ENCODE peak calls at places on chromosome 16, in five cellular contexts. One of them, this sample, is unnamed.

GRCh38 chr16:26987631-26988030 is 79.1 kb upstream of the C16orf82 start:
- DNase-seq in heart left ventricle: no peak
- DNase-seq in IMR-90: peak
- DNase-seq in AG10803: peak
- DNase-seq in fibroblast of lung: peak
- DNase-seq in this sample: peak

GRCh38 chr16:58196898-58197313 is 1.0 kb downstream of the CSNK2A2 start:
- DNase-seq in fibroblast of lung: peak
- DNase-seq in IMR-90: peak
- DNase-seq in heart left ventricle: no peak
- DNase-seq in AG10803: peak
- DNase-seq in this sample: no peak

GRCh38 chr16:72536673-72537435 is 364.9 kb upstream of the PMFBP1 start:
- DNase-seq in AG10803: peak
- DNase-seq in IMR-90: peak
- DNase-seq in fibroblast of lung: peak
- DNase-seq in heart left ventricle: no peak
- DNase-seq in this sample: peak

GRCh38 chr16:79328327-79329162 is 272.0 kb downstream of the MAF start:
- DNase-seq in heart left ventricle: no peak
- DNase-seq in AG10803: no peak
- DNase-seq in IMR-90: no peak
- DNase-seq in fibroblast of lung: no peak
- DNase-seq in this sample: no peak

GRCh38 chr16:84751947-84752346 is 52.1 kb downstream of the USP10 start:
- DNase-seq in IMR-90: no peak
- DNase-seq in heart left ventricle: no peak
- DNase-seq in AG10803: peak
- DNase-seq in fibroblast of lung: peak
- DNase-seq in this sample: no peak

GRCh38 chr16:79839851-79840321 is 239.3 kb upstream of the MAF start:
- DNase-seq in AG10803: no peak
- DNase-seq in IMR-90: no peak
- DNase-seq in heart left ventricle: peak
- DNase-seq in fibroblast of lung: peak
- DNase-seq in this sample: no peak

GRCh38 chr16:30472328-30472942 is at the start of gene ITGAL:
- DNase-seq in heart left ventricle: peak
- DNase-seq in AG10803: no peak
- DNase-seq in fibroblast of lung: no peak
- DNase-seq in IMR-90: no peak
- DNase-seq in this sample: no peak

GRCh38 chr16:77402118-77402517 is 32.7 kb downstream of the ADAMTS18 start:
- DNase-seq in IMR-90: no peak
- DNase-seq in fibroblast of lung: no peak
- DNase-seq in heart left ventricle: no peak
- DNase-seq in AG10803: no peak
- DNase-seq in this sample: no peak

GRCh38 chr16:1152651-1153259 is at the start of gene CACNA1H:
- DNase-seq in AG10803: no peak
- DNase-seq in fibroblast of lung: no peak
- DNase-seq in IMR-90: no peak
- DNase-seq in heart left ventricle: no peak
- DNase-seq in this sample: no peak

GRCh38 chr16:15874745-15875314 is 13.6 kb downstream of the CEP20 start:
- DNase-seq in fibroblast of lung: peak
- DNase-seq in AG10803: peak
- DNase-seq in IMR-90: peak
- DNase-seq in heart left ventricle: peak
- DNase-seq in this sample: peak

GRCh38 chr16:67181346-67181745 is 2.4 kb downstream of the MATCAP1 start:
- DNase-seq in IMR-90: peak
- DNase-seq in fibroblast of lung: peak
- DNase-seq in heart left ventricle: no peak
- DNase-seq in AG10803: peak
- DNase-seq in this sample: peak

GRCh38 chr16:57998992-57999365 is 1.5 kb downstream of the ZNF319 start:
- DNase-seq in AG10803: no peak
- DNase-seq in heart left ventricle: no peak
- DNase-seq in IMR-90: no peak
- DNase-seq in fibroblast of lung: no peak
- DNase-seq in this sample: no peak

GRCh38 chr16:17331071-17331521 is 139.7 kb downstream of the XYLT1 start:
- DNase-seq in heart left ventricle: peak
- DNase-seq in IMR-90: no peak
- DNase-seq in AG10803: peak
- DNase-seq in fibroblast of lung: peak
- DNase-seq in this sample: no peak

GRCh38 chr16:1999866-2000514 is 9.6 kb downstream of the ZNF598 start:
- DNase-seq in heart left ventricle: no peak
- DNase-seq in IMR-90: no peak
- DNase-seq in AG10803: no peak
- DNase-seq in fibroblast of lung: no peak
- DNase-seq in this sample: no peak

DNA sequence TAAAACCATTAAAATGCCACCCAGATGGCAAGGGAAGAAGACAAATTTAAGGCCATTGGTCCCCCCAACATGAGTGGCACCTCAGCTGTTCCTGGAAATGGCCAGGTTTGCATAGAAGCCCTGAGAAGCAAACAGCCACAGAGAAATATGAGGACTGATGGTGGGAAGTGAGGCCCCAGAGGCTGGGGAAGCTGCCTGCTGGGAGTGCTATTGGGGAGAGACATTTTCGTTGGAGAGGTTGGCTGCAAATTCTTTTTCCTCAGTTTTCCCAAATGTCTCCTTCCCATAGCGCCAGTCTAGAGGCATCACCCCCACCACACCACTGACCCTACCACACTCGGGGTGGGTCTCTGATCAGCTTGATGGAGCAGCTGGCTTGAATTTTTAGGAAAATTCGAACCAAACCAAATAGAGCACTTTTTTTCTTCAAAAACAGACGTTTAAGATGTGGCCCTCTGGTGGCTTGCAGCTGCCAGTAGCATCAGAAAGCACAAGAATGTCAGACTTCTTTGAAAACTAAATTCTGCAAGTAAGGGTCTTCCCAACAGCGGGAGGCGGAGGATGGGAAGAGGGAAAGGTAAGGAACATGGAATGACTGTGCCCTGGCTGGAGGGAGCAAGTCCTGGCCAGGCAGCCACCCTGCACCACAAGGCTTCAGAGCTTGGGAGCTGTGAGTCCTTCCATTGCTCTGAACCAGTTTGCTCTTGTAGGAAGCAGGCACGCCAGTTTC is 13.2 kb upstream of the SLC12A3 start:
- DNase-seq in AG10803: peak
- DNase-seq in IMR-90: peak
- DNase-seq in fibroblast of lung: peak
- DNase-seq in heart left ventricle: no peak
- DNase-seq in this sample: no peak
- TF ChIP-seq CTCF in AG10803: peak
- TF ChIP-seq CTCF in IMR-90: peak
- TF ChIP-seq CTCF in fibroblast of lung: peak
- TF ChIP-seq CTCF in heart left ventricle: no peak
- TF ChIP-seq CTCF in this sample: peak

GRCh38 chr16:11916524-11917285 is 949 bp upstream of the GSPT1 start:
- DNase-seq in heart left ventricle: no peak
- DNase-seq in fibroblast of lung: peak
- DNase-seq in AG10803: peak
- DNase-seq in IMR-90: peak
- DNase-seq in this sample: no peak

GRCh38 chr16:11914210-11914758 is 1.5 kb downstream of the GSPT1 start:
- DNase-seq in fibroblast of lung: peak
- DNase-seq in heart left ventricle: no peak
- DNase-seq in AG10803: no peak
- DNase-seq in IMR-90: no peak
- DNase-seq in this sample: no peak

GRCh38 chr16:11914759-11915643 is 755 bp downstream of the GSPT1 start:
- DNase-seq in AG10803: peak
- DNase-seq in IMR-90: peak
- DNase-seq in fibroblast of lung: peak
- DNase-seq in heart left ventricle: peak
- DNase-seq in this sample: no peak

GRCh38 chr16:11913425-11914079 is 2.2 kb downstream of the GSPT1 start:
- DNase-seq in fibroblast of lung: peak
- DNase-seq in IMR-90: peak
- DNase-seq in AG10803: no peak
- DNase-seq in heart left ventricle: no peak
- DNase-seq in this sample: no peak

DNA sequence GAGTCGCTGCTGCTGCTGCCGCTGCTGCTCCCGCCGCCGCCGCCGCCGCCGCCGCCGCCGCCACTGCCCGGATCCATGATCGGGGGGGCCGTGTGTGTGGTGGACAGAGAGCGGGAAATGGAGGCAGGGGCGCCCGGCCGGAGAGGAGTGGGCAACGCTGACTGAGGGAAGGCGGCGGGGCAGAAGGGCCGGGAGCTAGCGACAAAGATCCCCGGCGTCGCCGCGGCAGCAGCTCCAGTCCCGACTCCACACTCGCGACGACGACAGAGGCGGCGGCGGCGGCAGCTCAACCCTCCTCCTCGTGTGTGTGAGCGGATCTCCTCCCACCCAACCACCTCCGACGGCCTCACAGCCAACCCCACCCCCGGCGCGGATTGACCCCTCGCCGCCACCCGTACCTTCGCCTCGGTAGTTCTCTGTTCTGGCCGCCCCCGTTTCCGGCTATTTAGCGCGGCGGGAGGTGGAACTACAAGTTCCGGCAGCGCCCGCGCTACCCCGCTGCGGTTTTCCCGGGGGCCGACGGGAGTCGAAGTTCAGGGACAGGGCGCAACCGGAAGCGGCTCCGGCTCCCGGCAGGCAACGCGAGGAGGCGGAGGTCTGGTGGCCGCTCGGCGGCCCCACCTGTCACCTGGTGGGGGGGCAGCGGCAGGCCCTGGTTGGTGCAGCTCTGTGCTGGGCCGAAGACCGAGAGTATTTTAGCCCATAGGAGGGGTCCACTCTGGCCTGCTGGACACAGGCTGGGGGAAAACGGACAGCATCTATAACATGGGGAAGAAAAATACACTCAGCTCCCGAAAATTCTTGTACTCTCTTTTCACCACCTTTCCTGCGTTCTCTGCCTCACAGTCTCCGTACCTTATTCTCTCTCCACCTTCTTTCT is at the start of gene GSPT1:
- DNase-seq in IMR-90: peak
- DNase-seq in AG10803: peak
- DNase-seq in heart left ventricle: peak
- DNase-seq in fibroblast of lung: peak
- DNase-seq in this sample: peak
- TF ChIP-seq CTCF in IMR-90: no peak
- TF ChIP-seq CTCF in AG10803: peak
- TF ChIP-seq CTCF in heart left ventricle: no peak
- TF ChIP-seq CTCF in fibroblast of lung: no peak
- TF ChIP-seq CTCF in this sample: no peak

DNA sequence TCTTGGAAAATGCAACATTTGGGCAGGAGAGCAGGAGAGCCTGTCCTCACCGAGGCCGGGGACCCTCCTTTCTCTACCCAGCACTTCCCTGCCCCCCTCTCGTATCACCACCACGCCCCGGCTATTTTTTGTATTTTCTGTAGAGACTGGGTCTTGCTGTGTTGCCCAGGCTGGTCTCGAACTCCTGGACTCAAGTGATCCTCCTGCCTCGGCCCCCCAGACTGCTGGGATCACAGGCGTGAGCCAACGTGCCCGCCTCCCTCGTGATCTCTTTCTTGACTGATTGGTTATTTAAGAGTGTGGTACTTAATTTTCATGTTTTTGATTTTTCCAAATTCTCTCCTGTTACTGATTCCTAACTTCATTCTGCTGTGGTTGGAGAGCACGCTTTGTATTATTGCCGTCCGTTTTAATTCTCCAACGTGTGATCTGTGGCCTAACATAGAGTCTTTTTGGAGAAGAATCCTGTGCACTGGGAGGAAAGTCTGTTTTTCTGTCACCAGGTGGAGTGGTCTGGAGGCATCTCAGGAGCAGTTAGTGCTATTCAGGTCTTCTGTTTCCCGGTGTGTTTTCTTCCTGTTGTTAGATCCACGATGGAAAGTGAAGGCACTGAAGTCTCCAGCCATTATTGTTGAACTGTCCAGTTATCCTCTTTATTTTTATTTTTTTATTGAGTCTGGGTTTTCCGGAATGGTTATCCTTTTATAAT is 40.4 kb downstream of the ZNF778 start:
- DNase-seq in IMR-90: no peak
- DNase-seq in heart left ventricle: no peak
- DNase-seq in AG10803: no peak
- DNase-seq in fibroblast of lung: no peak
- DNase-seq in this sample: no peak
- TF ChIP-seq CTCF in IMR-90: no peak
- TF ChIP-seq CTCF in heart left ventricle: no peak
- TF ChIP-seq CTCF in AG10803: no peak
- TF ChIP-seq CTCF in fibroblast of lung: no peak
- TF ChIP-seq CTCF in this sample: no peak

GRCh38 chr16:4945560-4946502 is 8.9 kb upstream of the PPL start:
- DNase-seq in AG10803: peak
- DNase-seq in fibroblast of lung: peak
- DNase-seq in heart left ventricle: peak
- DNase-seq in IMR-90: no peak
- DNase-seq in this sample: no peak

GRCh38 chr16:4947722-4948503 is 10.2 kb upstream of the SEC14L5 start:
- DNase-seq in heart left ventricle: no peak
- DNase-seq in fibroblast of lung: no peak
- DNase-seq in AG10803: no peak
- DNase-seq in IMR-90: no peak
- DNase-seq in this sample: no peak

GRCh38 chr16:4942481-4942880 is 5.5 kb upstream of the PPL start:
- DNase-seq in fibroblast of lung: no peak
- DNase-seq in IMR-90: no peak
- DNase-seq in AG10803: no peak
- DNase-seq in heart left ventricle: no peak
- DNase-seq in this sample: no peak

GRCh38 chr16:4946917-4947316 is 10.0 kb upstream of the PPL start:
- DNase-seq in fibroblast of lung: no peak
- DNase-seq in IMR-90: no peak
- DNase-seq in heart left ventricle: no peak
- DNase-seq in AG10803: no peak
- DNase-seq in this sample: no peak

DNA sequence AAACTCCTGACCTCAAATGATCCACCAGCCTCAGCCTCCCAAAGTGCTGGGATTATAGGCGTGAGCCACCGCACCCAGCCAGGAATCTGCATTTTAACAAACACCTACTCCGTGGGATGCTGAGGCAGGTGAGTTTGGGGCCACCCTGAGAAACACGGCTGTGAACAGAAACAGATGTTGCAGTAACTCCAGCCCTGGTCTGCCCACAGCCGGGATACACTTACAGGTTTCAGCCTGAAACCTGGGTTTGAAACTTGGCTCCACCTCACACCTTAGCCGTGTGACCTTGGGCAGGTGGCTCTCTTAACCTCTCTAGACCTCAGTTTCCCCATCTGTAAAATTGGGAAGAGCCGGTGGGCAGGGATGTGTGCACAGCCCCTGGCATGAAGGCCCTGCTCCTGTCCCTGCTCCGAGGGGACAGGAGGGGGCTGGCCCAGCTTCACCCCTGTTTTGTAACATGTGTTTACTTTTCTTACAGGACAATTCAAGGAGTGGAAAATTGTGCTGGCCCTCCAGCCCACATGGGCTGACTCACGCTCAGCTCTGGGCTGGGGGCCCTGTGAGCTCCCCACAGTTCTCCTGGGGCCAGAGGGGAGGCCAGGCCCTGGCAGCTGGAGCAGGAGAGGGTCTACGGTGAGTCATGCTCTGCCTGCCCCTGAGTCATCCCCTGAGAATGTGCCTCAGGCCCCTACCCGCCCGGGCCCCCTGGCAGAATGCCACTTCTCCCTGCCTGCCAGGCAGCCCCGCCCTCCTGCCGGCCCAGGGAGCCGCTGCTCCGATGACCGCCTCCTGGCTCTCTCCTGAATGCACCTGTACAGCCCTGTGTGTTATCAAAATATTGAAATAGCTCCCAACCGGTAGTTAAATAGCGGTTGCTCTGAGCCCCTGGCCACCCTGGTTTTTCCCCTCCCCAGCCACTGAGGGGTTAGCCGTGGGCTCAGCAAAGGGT is 7.7 kb upstream of the PPL start:
- DNase-seq in AG10803: peak
- DNase-seq in fibroblast of lung: peak
- DNase-seq in IMR-90: peak
- DNase-seq in heart left ventricle: peak
- DNase-seq in this sample: peak
- TF ChIP-seq CTCF in AG10803: no peak
- TF ChIP-seq CTCF in fibroblast of lung: no peak
- TF ChIP-seq CTCF in IMR-90: no peak
- TF ChIP-seq CTCF in heart left ventricle: no peak
- TF ChIP-seq CTCF in this sample: no peak